ENCODE peak calls at places on chromosomes 1 and 21, in four cellular contexts. L, Q, M and X are unnamed samples.

GRCh38 chr1:14968251-14968812 is 185.2 kb upstream of the TMEM51 start:
- DNase-seq in M (no peak), L (no peak), Q (no peak), X (no peak)

GRCh38 chr1:225987491-225988316 is 11.4 kb downstream of the SDE2 start:
- DNase-seq in Q (no peak), L (no peak), M (no peak), X (no peak)

GRCh38 chr1:30111431-30111830 is 612.0 kb downstream of the MATN1 start:
- DNase-seq in L (no peak), Q (peak; percentile 25), M (no peak), X (peak; percentile 56)

GRCh38 chr1:8985915-8986813 is 40.1 kb downstream of the SLC2A7 start:
- DNase-seq in Q (peak; percentile 71), L (no peak), M (no peak), X (peak; percentile 89)

GRCh38 chr1:145979746-145980435 is 15.4 kb downstream of the POLR3GL start:
- DNase-seq in Q (no peak), L (no peak), M (no peak), X (no peak)

GRCh38 chr1:117695796-117696505 is 90.1 kb downstream of the TENT5C start:
- DNase-seq in M (no peak), L (no peak), Q (peak; percentile 46), X (peak; percentile 33)

GRCh38 chr1:24765308-24765988 is 20.2 kb downstream of the CLIC4 start:
- DNase-seq in Q (no peak), L (no peak), M (no peak), X (no peak)

GRCh38 chr1:183191833-183192232 is 5.8 kb downstream of the LAMC2 start:
- DNase-seq in L (no peak), M (no peak), Q (no peak), X (no peak)

GRCh38 chr1:157147906-157148717 is 9.9 kb upstream of the ETV3 start:
- DNase-seq in L (no peak), Q (peak; percentile 20), M (no peak), X (no peak)

GRCh38 chr1:216071227-216071626 is 352.0 kb downstream of the USH2A start:
- DNase-seq in M (no peak), L (no peak), Q (no peak), X (no peak)

GRCh38 chr1:68361511-68361910 is 88.2 kb downstream of the RPE65 start:
- DNase-seq in M (no peak), Q (no peak), L (no peak), X (no peak)

GRCh38 chr1:237799762-237800474 is 90.8 kb downstream of the ZP4 start:
- DNase-seq in Q (peak; percentile 87), M (peak; percentile 6), L (peak; percentile 36), X (peak; percentile 82)

GRCh38 chr1:90963651-90964050 is 58.2 kb downstream of the ZNF644 start:
- DNase-seq in M (no peak), Q (no peak), L (no peak), X (no peak)

GRCh38 chr1:1185101-1185765 is 11.6 kb downstream of the TTLL10 start:
- DNase-seq in Q (no peak), M (no peak), L (no peak), X (no peak)

GRCh38 chr1:181081399-181081798 is 7.1 kb upstream of the IER5 start:
- DNase-seq in L (no peak), M (no peak), Q (no peak), X (no peak)

GRCh38 chr1:220669005-220669404 is 21.2 kb upstream of the C1orf115 start:
- DNase-seq in Q (no peak), M (no peak), L (no peak), X (no peak)

GRCh38 chr1:6979003-6979577 is 193.8 kb downstream of the CAMTA1 start:
- DNase-seq in M (no peak), L (no peak), Q (no peak), X (no peak)

GRCh38 chr1:61457526-61457925 is 267.4 kb downstream of the TM2D1 start:
- DNase-seq in M (no peak), L (peak; percentile 14), Q (peak; percentile 65), X (no peak)

GRCh38 chr1:54680387-54680786 is 35.3 kb upstream of the TTC4 start:
- DNase-seq in M (no peak), L (no peak), Q (no peak), X (no peak)

GRCh38 chr1:97654866-97655265 is 266.0 kb downstream of the DPYD start:
- DNase-seq in Q (no peak), L (no peak), M (no peak), X (no peak)

GRCh38 chr1:27545876-27546275 is 55.9 kb upstream of the WASF2 start:
- DNase-seq in L (no peak), Q (no peak), M (no peak), X (no peak)

GRCh38 chr21:38914531-38915385 is 109.0 kb downstream of the ETS2 start:
- DNase-seq in Q (no peak), M (no peak), L (no peak), X (no peak)

GRCh38 chr21:46509760-46510159 is 51.1 kb downstream of the DIP2A start:
- DNase-seq in Q (no peak), M (no peak), L (no peak), X (peak; percentile 84)

GRCh38 chr1:40341509-40342380 is 24.7 kb upstream of the COL9A2 start:
- DNase-seq in M (no peak), Q (no peak), L (no peak), X (no peak)

GRCh38 chr1:202890392-202890791 is 1.4 kb upstream of the RABIF start:
- DNase-seq in L (no peak), Q (no peak), M (no peak), X (no peak)

GRCh38 chr1:12556368-12556930 is 61.6 kb downstream of the DHRS3 start:
- DNase-seq in L (no peak), Q (peak; percentile 78), M (no peak), X (peak; percentile 37)

GRCh38 chr21:36517366-36518075 is 37.6 kb upstream of the CLDN14 start:
- DNase-seq in M (no peak), L (no peak), Q (no peak), X (no peak)
- H3K27ac ChIP-seq in M (no peak overlapping the region), L (no peak overlapping the region), Q (no peak overlapping the region), X (no peak overlapping the region)

GRCh38 chr1:153883223-153883622 is 39.5 kb downstream of the GATAD2B start:
- DNase-seq in Q (no peak), M (no peak), L (no peak), X (no peak)
- H3K27ac ChIP-seq in Q (no peak overlapping the region), M (no peak overlapping the region), L (no peak overlapping the region), X (no peak overlapping the region)

GRCh38 chr1:18069903-18070302 is 37.7 kb upstream of the IGSF21 start:
- DNase-seq in M (no peak), L (no peak), Q (no peak), X (no peak)
- H3K27ac ChIP-seq in M (no peak overlapping the region), L (no peak overlapping the region), Q (no peak overlapping the region), X (no peak overlapping the region)

GRCh38 chr1:205045146-205045545 is 2.1 kb downstream of the CNTN2 start:
- DNase-seq in L (no peak), Q (no peak), M (no peak), X (no peak)

GRCh38 chr1:205046870-205047269 is 3.9 kb downstream of the CNTN2 start:
- DNase-seq in L (no peak), Q (no peak), M (no peak), X (no peak)

GRCh38 chr1:205042911-205043806 is at the start of gene CNTN2:
- DNase-seq in M (no peak), L (no peak), Q (no peak), X (no peak)

GRCh38 chr1:205043866-205044265 is 854 bp downstream of the CNTN2 start:
- DNase-seq in M (no peak), Q (no peak), L (no peak), X (no peak)

DNA sequence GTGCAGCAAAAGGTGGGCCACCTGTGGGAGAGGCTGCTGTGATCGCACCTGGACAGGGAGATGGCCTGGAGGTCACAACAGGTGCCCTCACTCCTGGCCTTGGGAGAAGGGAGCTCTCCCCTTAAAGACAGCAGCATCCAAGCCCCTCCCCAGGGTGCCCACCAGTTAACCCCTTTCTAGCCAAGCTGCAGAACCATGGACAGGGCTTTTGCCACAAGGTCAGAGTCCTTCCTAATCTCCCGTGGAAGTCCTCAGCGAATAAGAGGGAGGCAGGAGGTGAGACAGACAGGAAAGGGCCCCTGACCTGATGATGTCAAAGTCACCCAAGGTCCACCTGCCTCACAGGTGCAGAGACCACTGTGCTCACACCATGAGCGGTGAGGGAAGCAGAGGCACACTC is 1.7 kb downstream of the CNTN2 start:
- DNase-seq in M (no peak), Q (no peak), L (no peak), X (no peak)
- H3K27ac ChIP-seq in M (no peak overlapping the region), Q (no peak overlapping the region), L (no peak overlapping the region), X (no peak overlapping the region)

DNA sequence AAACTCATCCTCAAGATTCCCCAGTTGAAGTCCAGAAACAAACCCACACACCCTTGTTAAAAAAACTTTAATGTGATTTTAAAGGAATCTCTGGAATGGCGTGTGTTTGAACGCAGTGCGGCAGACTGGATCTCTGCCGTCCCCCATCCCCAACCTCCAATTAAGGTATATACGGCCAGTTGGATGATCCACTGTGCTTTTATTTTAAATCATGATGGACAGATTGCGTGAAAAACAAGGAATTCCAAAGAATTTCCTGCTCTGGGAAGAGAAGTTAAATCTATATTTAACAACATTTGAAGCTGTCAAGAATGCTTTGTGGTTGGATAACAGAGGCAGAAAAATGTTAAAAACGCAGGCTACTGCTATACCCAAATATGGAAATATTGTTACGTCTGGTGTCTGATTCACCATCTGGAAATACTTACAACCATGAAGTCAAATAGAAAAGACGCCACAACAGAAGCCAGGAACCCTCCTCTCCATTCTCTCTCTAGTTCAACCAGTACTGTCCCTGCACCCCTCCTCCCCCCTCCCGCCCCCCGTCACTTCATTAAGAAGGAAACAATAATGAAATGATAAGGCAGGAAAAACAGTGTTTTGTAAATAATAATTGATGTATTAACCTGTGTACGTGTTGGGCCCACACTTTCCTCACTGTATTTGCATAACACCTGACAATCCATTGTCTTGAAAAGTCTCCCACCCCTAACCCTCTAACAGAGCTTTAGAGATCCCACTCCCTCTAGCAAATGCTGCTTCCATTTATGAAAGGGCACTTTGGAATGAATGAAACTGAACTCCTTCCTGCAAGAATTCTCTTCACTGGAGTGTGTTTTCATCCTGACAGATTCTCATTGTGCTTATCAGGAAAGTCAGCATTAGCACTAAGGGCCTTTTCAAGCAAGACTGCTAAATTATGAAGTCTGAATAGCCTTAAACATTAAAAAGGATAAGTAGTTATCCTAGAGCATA is 2.0 kb upstream of the CCN1 start:
- DNase-seq in L (no peak), Q (no peak), M (no peak), X (no peak)
- H3K27ac ChIP-seq in L (no peak overlapping the region), Q (peak overlapping the region; percentile 99), M (no peak overlapping the region), X (peak overlapping the region; percentile 85)

GRCh38 chr1:210900079-210900478 is 233.9 kb downstream of the KCNH1 start:
- DNase-seq in Q (no peak), L (no peak), M (no peak), X (no peak)

GRCh38 chr1:210899676-210900075 is 234.3 kb downstream of the KCNH1 start:
- DNase-seq in M (no peak), Q (no peak), L (no peak), X (no peak)

GRCh38 chr1:210901981-210902770 is 231.8 kb downstream of the KCNH1 start:
- DNase-seq in L (no peak), Q (no peak), M (no peak), X (no peak)

GRCh38 chr1:210898473-210898872 is 235.5 kb downstream of the KCNH1 start:
- DNase-seq in M (no peak), L (no peak), Q (no peak), X (no peak)

GRCh38 chr1:210900820-210901219 is 233.1 kb downstream of the KCNH1 start:
- DNase-seq in M (no peak), L (no peak), Q (no peak), X (no peak)
- H3K27ac ChIP-seq in M (no peak overlapping the region), L (no peak overlapping the region), Q (no peak overlapping the region), X (no peak overlapping the region)